ENCODE peak calls at places on chromosomes 6 and 20, in ten cellular contexts. A is stimulated activated CD4-positive, alpha-beta T cell treated with anti-CD3 and anti-CD28 coated beads, Interleukin-15, amount 100 ng/mL, for 24 hours; U is activated gamma-delta T cell treated with Interleukin-2 at 50 U/mL for 16 hours; Q is NCI-H345; O is HFFc6; R is activated T-helper 1 cell treated with anti-CD3 and anti-CD28 coated beads, Interleukin-12 subunit alpha, Interleukin-12 subunit beta, Interleukin-2, Interleukin-4 antibody, amounts not matched to agents 30 ng/mL and 10 ng/mL and 1 ng/mL, durations not matched to agents 14 hours and 24 hours and 36 hours; Y is A549; L is NCI-H2171; P is progenitor cell of endocrine pancreas; N is T follicular helper cell. B is an unnamed sample.

GRCh38 chr6:27604986-27605385 is 132.1 kb upstream of the ZNF184 start:
- DNase-seq in A (no peak), U (no peak), Q (no peak), O (no peak), R (no peak), Y (no peak), L (no peak), P (no peak), N (no peak), B (no peak)

GRCh38 chr6:125792680-125793079 is 1.9 kb downstream of the NCOA7 start:
- DNase-seq in A (no peak), U (no peak), Q (no peak), O (no peak), R (no peak), Y (no peak), L (no peak), P (no peak), N (no peak), B (no peak)

GRCh38 chr6:121549741-121550140 is 114.3 kb downstream of the GJA1 start:
- DNase-seq in A (no peak), U (no peak), Q (no peak), O (peak), R (no peak), Y (no peak), L (no peak), P (no peak), N (no peak), B (peak)

GRCh38 chr6:2378891-2379652 is 133.7 kb upstream of the GMDS start:
- DNase-seq in A (peak), U (no peak), Q (no peak), O (peak), R (no peak), Y (no peak), L (no peak), P (no peak), N (no peak), B (no peak)

GRCh38 chr6:22350109-22350508 is 53.3 kb upstream of the PRL start:
- DNase-seq in A (no peak), U (no peak), Q (peak), O (no peak), R (no peak), Y (no peak), L (no peak), P (no peak), N (no peak), B (no peak)

GRCh38 chr6:16179970-16180431 is 51.1 kb downstream of the MYLIP start:
- DNase-seq in A (peak), U (peak), Q (no peak), O (no peak), R (peak), Y (no peak), L (no peak), P (no peak), N (peak), B (no peak)

GRCh38 chr6:33975631-33976424 is 170.1 kb downstream of the GRM4 start:
- DNase-seq in A (no peak), U (no peak), Q (no peak), O (no peak), R (no peak), Y (no peak), L (no peak), P (no peak), N (no peak), B (no peak)

GRCh38 chr6:106084106-106084963 is 1.8 kb upstream of the PRDM1 start:
- DNase-seq in A (no peak), U (no peak), Q (no peak), O (peak), R (no peak), Y (peak), L (no peak), P (peak), N (no peak), B (peak)

GRCh38 chr6:45816674-45817297 is 198.9 kb downstream of the CLIC5 start:
- DNase-seq in A (no peak), U (no peak), Q (no peak), O (peak), R (no peak), Y (no peak), L (no peak), P (no peak), N (no peak), B (no peak)

GRCh38 chr6:109305028-109305427 is 77.2 kb downstream of the CD164 start:
- DNase-seq in A (no peak), U (no peak), Q (no peak), O (no peak), R (no peak), Y (no peak), L (no peak), P (no peak), N (no peak), B (no peak)

GRCh38 chr6:138722425-138723371 is 50.9 kb upstream of the CCDC28A start:
- DNase-seq in A (no peak), U (no peak), Q (no peak), O (peak), R (no peak), Y (no peak), L (no peak), P (no peak), N (no peak), B (no peak)

GRCh38 chr6:7390218-7390878 is 740 bp downstream of the RIOK1 start:
- DNase-seq in A (no peak), U (no peak), Q (no peak), O (peak), R (no peak), Y (no peak), L (no peak), P (no peak), N (no peak), B (no peak)

GRCh38 chr6:100246206-100246605 is 218.5 kb downstream of the SIM1 start:
- DNase-seq in A (no peak), U (no peak), Q (no peak), O (no peak), R (no peak), Y (no peak), L (no peak), P (no peak), N (no peak), B (no peak)

GRCh38 chr20:33252460-33252859 is 16.7 kb downstream of the BPIFA1 start:
- DNase-seq in A (no peak), U (no peak), Q (no peak), O (no peak), R (no peak), Y (no peak), L (no peak), P (no peak), N (no peak), B (no peak)

GRCh38 chr6:4948781-4949450 is 54.9 kb downstream of the RPP40 start:
- DNase-seq in A (no peak), U (no peak), Q (no peak), O (no peak), R (no peak), Y (no peak), L (no peak), P (no peak), N (no peak), B (no peak)

GRCh38 chr6:123763904-123764303 is 39.8 kb upstream of the NKAIN2 start:
- DNase-seq in A (no peak), U (no peak), Q (no peak), O (no peak), R (no peak), Y (no peak), L (no peak), P (no peak), N (no peak), B (no peak)

GRCh38 chr6:2868637-2869379 is 27.1 kb upstream of the SERPINB1 start:
- DNase-seq in A (no peak), U (no peak), Q (no peak), O (no peak), R (no peak), Y (no peak), L (no peak), P (no peak), N (no peak), B (no peak)

GRCh38 chr20:23165307-23165750 is 79.2 kb upstream of the CD93 start:
- DNase-seq in A (no peak), U (no peak), Q (peak), O (no peak), R (no peak), Y (no peak), L (no peak), P (no peak), N (no peak), B (no peak)

B was measured in AG08396.